ENCODE peak calls at places on chromosomes 4 and X, in four cellular contexts. One of them, this sample, is unnamed.

GRCh38 chr4:76206222-76206942 is 7.2 kb downstream of the SCARB2 start:
- DNase-seq in epithelial cell of proximal tubule: no peak
- DNase-seq in activated B cell treated with CpG ODN at 0.5 μM for 24 hours: no peak
- DNase-seq in lung: no peak
- DNase-seq in this sample: no peak

GRCh38 chrX:139816204-139816603 is 108.2 kb upstream of the MCF2 start:
- DNase-seq in epithelial cell of proximal tubule: no peak
- DNase-seq in activated B cell treated with CpG ODN at 0.5 μM for 24 hours: no peak
- DNase-seq in lung: no peak
- DNase-seq in this sample: no peak

GRCh38 chrX:66731398-66731797 is 92.5 kb upstream of the EDA2R start:
- DNase-seq in epithelial cell of proximal tubule: no peak
- DNase-seq in activated B cell treated with CpG ODN at 0.5 μM for 24 hours: no peak
- DNase-seq in lung: no peak
- DNase-seq in this sample: no peak

GRCh38 chr4:71064521-71064920 is 71.1 kb downstream of the DCK start:
- DNase-seq in epithelial cell of proximal tubule: no peak
- DNase-seq in activated B cell treated with CpG ODN at 0.5 μM for 24 hours: no peak
- DNase-seq in lung: no peak
- DNase-seq in this sample: no peak

GRCh38 chr4:69497081-69497480 is 1.4 kb upstream of the UGT2B4 start:
- DNase-seq in epithelial cell of proximal tubule: peak
- DNase-seq in activated B cell treated with CpG ODN at 0.5 μM for 24 hours: no peak
- DNase-seq in lung: no peak
- DNase-seq in this sample: no peak

GRCh38 chr4:16573181-16573580 is 325.3 kb downstream of the LDB2 start:
- DNase-seq in epithelial cell of proximal tubule: no peak
- DNase-seq in activated B cell treated with CpG ODN at 0.5 μM for 24 hours: no peak
- DNase-seq in lung: no peak
- DNase-seq in this sample: no peak

GRCh38 chr4:182764137-182764536 is 153.0 kb downstream of the DCTD start:
- DNase-seq in epithelial cell of proximal tubule: no peak
- DNase-seq in activated B cell treated with CpG ODN at 0.5 μM for 24 hours: no peak
- DNase-seq in lung: no peak
- DNase-seq in this sample: no peak

GRCh38 chr4:109406337-109406931 is 27.2 kb upstream of the SEC24B start:
- DNase-seq in epithelial cell of proximal tubule: peak
- DNase-seq in activated B cell treated with CpG ODN at 0.5 μM for 24 hours: no peak
- DNase-seq in lung: no peak
- DNase-seq in this sample: no peak

GRCh38 chr4:77956917-77957316 is 94.3 kb downstream of the MRPL1 start:
- DNase-seq in epithelial cell of proximal tubule: no peak
- DNase-seq in activated B cell treated with CpG ODN at 0.5 μM for 24 hours: no peak
- DNase-seq in lung: no peak
- DNase-seq in this sample: no peak

GRCh38 chr4:140856692-140857091 is 100.5 kb upstream of the TBC1D9 start:
- DNase-seq in epithelial cell of proximal tubule: no peak
- DNase-seq in activated B cell treated with CpG ODN at 0.5 μM for 24 hours: no peak
- DNase-seq in lung: no peak
- DNase-seq in this sample: no peak

GRCh38 chrX:69501433-69501832 is 2.7 kb upstream of the NALF2 start:
- DNase-seq in epithelial cell of proximal tubule: no peak
- DNase-seq in activated B cell treated with CpG ODN at 0.5 μM for 24 hours: no peak
- DNase-seq in lung: peak
- DNase-seq in this sample: no peak

GRCh38 chr4:7371122-7371941 is 63.4 kb downstream of the PSAPL1 start:
- DNase-seq in epithelial cell of proximal tubule: no peak
- DNase-seq in activated B cell treated with CpG ODN at 0.5 μM for 24 hours: no peak
- DNase-seq in lung: no peak
- DNase-seq in this sample: no peak

GRCh38 chr4:163167333-163167626 is 590 bp upstream of the NAF1 start:
- DNase-seq in epithelial cell of proximal tubule: no peak
- DNase-seq in activated B cell treated with CpG ODN at 0.5 μM for 24 hours: no peak
- DNase-seq in lung: no peak
- DNase-seq in this sample: no peak

GRCh38 chr4:15961778-15962510 is 1.0 kb downstream of the FGFBP2 start:
- DNase-seq in epithelial cell of proximal tubule: no peak
- DNase-seq in activated B cell treated with CpG ODN at 0.5 μM for 24 hours: no peak
- DNase-seq in lung: no peak
- DNase-seq in this sample: no peak

GRCh38 chr4:1355378-1355777 is 8.4 kb downstream of the UVSSA start:
- DNase-seq in epithelial cell of proximal tubule: no peak
- DNase-seq in activated B cell treated with CpG ODN at 0.5 μM for 24 hours: no peak
- DNase-seq in lung: no peak
- DNase-seq in this sample: no peak

GRCh38 chr4:40908702-40909362 is 159.1 kb downstream of the NSUN7 start:
- DNase-seq in epithelial cell of proximal tubule: no peak
- DNase-seq in activated B cell treated with CpG ODN at 0.5 μM for 24 hours: peak
- DNase-seq in lung: peak
- DNase-seq in this sample: peak

GRCh38 chr4:106058919-106059318 is 163.6 kb downstream of the NPNT start:
- DNase-seq in epithelial cell of proximal tubule: no peak
- DNase-seq in activated B cell treated with CpG ODN at 0.5 μM for 24 hours: no peak
- DNase-seq in lung: no peak
- DNase-seq in this sample: no peak

GRCh38 chrX:8692886-8693285 is 39.1 kb downstream of the ANOS1 start:
- DNase-seq in epithelial cell of proximal tubule: no peak
- DNase-seq in activated B cell treated with CpG ODN at 0.5 μM for 24 hours: no peak
- DNase-seq in lung: no peak
- DNase-seq in this sample: no peak

GRCh38 chr4:118975487-118976192 is 87.0 kb downstream of the SYNPO2 start:
- DNase-seq in epithelial cell of proximal tubule: no peak
- DNase-seq in activated B cell treated with CpG ODN at 0.5 μM for 24 hours: no peak
- DNase-seq in lung: no peak
- DNase-seq in this sample: no peak

GRCh38 chrX:119468186-119468929 is at the start of gene SLC25A5:
- DNase-seq in epithelial cell of proximal tubule: no peak
- DNase-seq in activated B cell treated with CpG ODN at 0.5 μM for 24 hours: peak
- DNase-seq in lung: peak
- DNase-seq in this sample: peak

GRCh38 chr4:123573866-123574508 is 177.4 kb downstream of the SPRY1 start:
- DNase-seq in epithelial cell of proximal tubule: no peak
- DNase-seq in activated B cell treated with CpG ODN at 0.5 μM for 24 hours: no peak
- DNase-seq in lung: no peak
- DNase-seq in this sample: no peak

GRCh38 chr4:41296995-41297394 is 40.3 kb downstream of the UCHL1 start:
- DNase-seq in epithelial cell of proximal tubule: no peak
- DNase-seq in activated B cell treated with CpG ODN at 0.5 μM for 24 hours: no peak
- DNase-seq in lung: no peak
- DNase-seq in this sample: no peak

GRCh38 chrX:80808854-80809493 is 703 bp downstream of the BRWD3 start:
- DNase-seq in epithelial cell of proximal tubule: no peak
- DNase-seq in activated B cell treated with CpG ODN at 0.5 μM for 24 hours: peak
- DNase-seq in lung: no peak
- DNase-seq in this sample: no peak

GRCh38 chr4:80619070-80619674 is 283.6 kb downstream of the CFAP299 start:
- DNase-seq in epithelial cell of proximal tubule: no peak
- DNase-seq in activated B cell treated with CpG ODN at 0.5 μM for 24 hours: no peak
- DNase-seq in lung: no peak
- DNase-seq in this sample: no peak

GRCh38 chrX:154349359-154349935 is 25.0 kb downstream of the FLNA start:
- DNase-seq in epithelial cell of proximal tubule: no peak
- DNase-seq in activated B cell treated with CpG ODN at 0.5 μM for 24 hours: no peak
- DNase-seq in lung: no peak
- DNase-seq in this sample: peak

GRCh38 chr4:184383497-184384055 is 90.8 kb downstream of the IRF2 start:
- DNase-seq in epithelial cell of proximal tubule: peak
- DNase-seq in activated B cell treated with CpG ODN at 0.5 μM for 24 hours: no peak
- DNase-seq in lung: no peak
- DNase-seq in this sample: peak

GRCh38 chr4:18198653-18199052 is 177.1 kb upstream of the LCORL start:
- DNase-seq in epithelial cell of proximal tubule: no peak
- DNase-seq in activated B cell treated with CpG ODN at 0.5 μM for 24 hours: no peak
- DNase-seq in lung: no peak
- DNase-seq in this sample: no peak

GRCh38 chrX:101550825-101551767 is 749 bp downstream of the ARMCX1 start:
- DNase-seq in epithelial cell of proximal tubule: no peak
- DNase-seq in activated B cell treated with CpG ODN at 0.5 μM for 24 hours: no peak
- DNase-seq in lung: peak
- DNase-seq in this sample: no peak

GRCh38 chrX:112043997-112044396 is 38.6 kb downstream of the TRPC5 start:
- DNase-seq in epithelial cell of proximal tubule: peak
- DNase-seq in activated B cell treated with CpG ODN at 0.5 μM for 24 hours: no peak
- DNase-seq in lung: no peak
- DNase-seq in this sample: no peak
- TF ChIP-seq CTCF in epithelial cell of proximal tubule: peak
- TF ChIP-seq CTCF in activated B cell treated with CpG ODN at 0.5 μM for 24 hours: no peak
- TF ChIP-seq CTCF in lung: no peak
- TF ChIP-seq CTCF in this sample: no peak

GRCh38 chr4:92047209-92047877 is 256.4 kb upstream of the GRID2 start:
- DNase-seq in epithelial cell of proximal tubule: no peak
- DNase-seq in activated B cell treated with CpG ODN at 0.5 μM for 24 hours: no peak
- DNase-seq in lung: no peak
- DNase-seq in this sample: no peak
- TF ChIP-seq CTCF in epithelial cell of proximal tubule: peak
- TF ChIP-seq CTCF in activated B cell treated with CpG ODN at 0.5 μM for 24 hours: no peak
- TF ChIP-seq CTCF in lung: no peak
- TF ChIP-seq CTCF in this sample: no peak

GRCh38 chr4:189974056-189974455 is 33.4 kb downstream of the FRG1 start:
- DNase-seq in epithelial cell of proximal tubule: no peak
- DNase-seq in activated B cell treated with CpG ODN at 0.5 μM for 24 hours: no peak
- DNase-seq in lung: no peak
- DNase-seq in this sample: no peak
- TF ChIP-seq CTCF in epithelial cell of proximal tubule: peak
- TF ChIP-seq CTCF in activated B cell treated with CpG ODN at 0.5 μM for 24 hours: no peak
- TF ChIP-seq CTCF in lung: no peak
- TF ChIP-seq CTCF in this sample: peak

DNA sequence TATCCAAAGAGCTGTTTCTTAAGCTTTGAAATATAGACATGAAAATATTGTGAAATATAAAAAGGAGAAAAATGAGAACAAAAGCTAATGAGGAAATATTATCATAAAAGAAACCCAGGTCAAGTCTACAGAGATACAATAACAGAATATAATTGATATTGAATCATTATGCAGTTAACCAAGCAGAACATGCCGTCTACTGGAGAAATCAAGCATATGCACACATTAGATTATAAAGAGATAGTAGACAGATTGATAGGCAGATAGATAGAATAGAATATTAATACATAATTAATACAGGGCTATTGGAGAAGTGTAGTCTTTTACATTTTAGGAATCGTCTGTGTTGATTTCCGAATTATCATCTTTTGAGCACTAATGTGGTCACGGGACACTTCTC is 208.5 kb downstream of the EPHA5 start:
- DNase-seq in epithelial cell of proximal tubule: no peak
- DNase-seq in activated B cell treated with CpG ODN at 0.5 μM for 24 hours: no peak
- DNase-seq in lung: no peak
- DNase-seq in this sample: no peak
- TF ChIP-seq CTCF in epithelial cell of proximal tubule: no peak
- TF ChIP-seq CTCF in activated B cell treated with CpG ODN at 0.5 μM for 24 hours: no peak
- TF ChIP-seq CTCF in lung: no peak
- TF ChIP-seq CTCF in this sample: no peak

GRCh38 chr4:52621567-52621966 is 37.5 kb downstream of the USP46 start:
- DNase-seq in epithelial cell of proximal tubule: no peak
- DNase-seq in activated B cell treated with CpG ODN at 0.5 μM for 24 hours: no peak
- DNase-seq in lung: no peak
- DNase-seq in this sample: no peak

GRCh38 chr4:52619591-52619931 is 39.5 kb downstream of the USP46 start:
- DNase-seq in epithelial cell of proximal tubule: no peak
- DNase-seq in activated B cell treated with CpG ODN at 0.5 μM for 24 hours: no peak
- DNase-seq in lung: no peak
- DNase-seq in this sample: no peak

GRCh38 chr4:52618795-52619590 is 40.1 kb downstream of the USP46 start:
- DNase-seq in epithelial cell of proximal tubule: no peak
- DNase-seq in activated B cell treated with CpG ODN at 0.5 μM for 24 hours: no peak
- DNase-seq in lung: no peak
- DNase-seq in this sample: no peak

GRCh38 chr4:52617467-52618017 is 41.6 kb downstream of the USP46 start:
- DNase-seq in epithelial cell of proximal tubule: no peak
- DNase-seq in activated B cell treated with CpG ODN at 0.5 μM for 24 hours: no peak
- DNase-seq in lung: no peak
- DNase-seq in this sample: no peak

DNA sequence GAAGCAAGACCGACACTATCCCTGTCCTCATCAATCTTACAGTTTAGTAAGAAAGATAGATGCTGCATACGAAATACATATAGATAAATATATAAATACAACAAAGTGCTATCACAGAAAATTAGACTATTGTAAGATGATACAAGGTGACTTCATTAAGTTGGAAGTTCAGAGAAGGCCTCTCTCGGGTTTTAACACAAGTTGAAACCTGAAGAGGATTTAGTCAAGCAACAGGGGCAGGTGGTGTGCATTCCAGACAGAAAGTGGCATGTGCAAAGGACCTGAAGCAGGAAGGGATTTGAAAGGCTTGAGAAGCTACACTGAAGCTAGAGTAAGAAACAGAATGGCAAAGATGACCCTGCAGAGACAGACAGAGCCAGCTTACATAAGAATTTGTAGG is 36.5 kb downstream of the USP46 start:
- DNase-seq in epithelial cell of proximal tubule: no peak
- DNase-seq in activated B cell treated with CpG ODN at 0.5 μM for 24 hours: no peak
- DNase-seq in lung: no peak
- DNase-seq in this sample: no peak
- TF ChIP-seq CTCF in epithelial cell of proximal tubule: no peak
- TF ChIP-seq CTCF in activated B cell treated with CpG ODN at 0.5 μM for 24 hours: no peak
- TF ChIP-seq CTCF in lung: no peak
- TF ChIP-seq CTCF in this sample: no peak

GRCh38 chr4:152372444-152372843 is 163.4 kb downstream of the FBXW7 start:
- DNase-seq in epithelial cell of proximal tubule: no peak
- DNase-seq in activated B cell treated with CpG ODN at 0.5 μM for 24 hours: no peak
- DNase-seq in lung: no peak
- DNase-seq in this sample: no peak

GRCh38 chr4:152374606-152375285 is 161.1 kb downstream of the FBXW7 start:
- DNase-seq in epithelial cell of proximal tubule: no peak
- DNase-seq in activated B cell treated with CpG ODN at 0.5 μM for 24 hours: no peak
- DNase-seq in lung: no peak
- DNase-seq in this sample: no peak

GRCh38 chr4:152369203-152369902 is 166.5 kb downstream of the FBXW7 start:
- DNase-seq in epithelial cell of proximal tubule: no peak
- DNase-seq in activated B cell treated with CpG ODN at 0.5 μM for 24 hours: no peak
- DNase-seq in lung: no peak
- DNase-seq in this sample: no peak

GRCh38 chr4:152374153-152374552 is 161.7 kb downstream of the FBXW7 start:
- DNase-seq in epithelial cell of proximal tubule: no peak
- DNase-seq in activated B cell treated with CpG ODN at 0.5 μM for 24 hours: no peak
- DNase-seq in lung: no peak
- DNase-seq in this sample: no peak

DNA sequence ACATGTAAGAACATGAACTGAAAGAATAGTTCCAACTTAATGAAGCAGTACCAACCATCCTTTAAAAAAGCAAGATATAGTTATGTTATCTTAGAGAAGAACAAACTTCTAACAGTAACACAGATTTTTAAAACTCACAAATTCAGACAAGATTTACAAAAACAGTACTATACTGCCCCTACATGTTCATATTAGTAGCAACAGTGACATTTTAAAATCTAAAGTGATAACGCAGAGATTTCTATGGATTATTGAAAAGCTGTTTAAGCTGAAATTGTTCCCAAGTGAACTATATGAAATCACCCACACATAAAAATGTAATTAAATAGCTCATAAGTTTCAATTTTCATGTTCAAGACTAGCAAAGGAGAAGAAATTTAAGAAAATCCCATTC is 166.0 kb downstream of the FBXW7 start:
- DNase-seq in epithelial cell of proximal tubule: no peak
- DNase-seq in activated B cell treated with CpG ODN at 0.5 μM for 24 hours: no peak
- DNase-seq in lung: no peak
- DNase-seq in this sample: no peak
- TF ChIP-seq CTCF in epithelial cell of proximal tubule: no peak
- TF ChIP-seq CTCF in activated B cell treated with CpG ODN at 0.5 μM for 24 hours: no peak
- TF ChIP-seq CTCF in lung: no peak
- TF ChIP-seq CTCF in this sample: no peak

This sample was measured in CD14-positive monocyte.